ENCODE peak calls at places on chromosomes 5 and 9, in seven cellular contexts. F is mammary epithelial cell, Y is fibroblast of pulmonary artery, G is NB4, K is upper lobe of left lung, X is AG10803, P is epithelial cell of esophagus. O is an unnamed sample.

GRCh38 chr5:6649186-6649585 is 15.9 kb downstream of the SRD5A1 start:
- DNase-seq in P (no peak), G (peak), Y (no peak), F (no peak), X (no peak), K (no peak), O (no peak)

GRCh38 chr9:27475057-27475456 is 49.0 kb upstream of the IFNK start:
- DNase-seq in F (no peak), G (no peak), Y (no peak), P (no peak), X (no peak), K (no peak), O (no peak)

GRCh38 chr5:96048763-96049162 is 87.1 kb upstream of the ELL2 start:
- DNase-seq in K (no peak), P (no peak), G (peak), X (no peak), F (no peak), Y (peak), O (peak)

GRCh38 chr9:9820411-9820810 is 792.4 kb downstream of the PTPRD start:
- DNase-seq in G (no peak), F (no peak), K (no peak), X (no peak), Y (peak), P (no peak), O (no peak)

GRCh38 chr5:35816881-35817521 is 39.7 kb upstream of the IL7R start:
- DNase-seq in K (no peak), Y (no peak), G (no peak), P (peak), F (no peak), X (no peak), O (no peak)

GRCh38 chr5:125412561-125413535 is 666.4 kb upstream of the ZNF608 start:
- DNase-seq in P (peak), Y (peak), X (peak), F (peak), K (peak), G (no peak), O (peak)

GRCh38 chr5:117077142-117077541 is 502.5 kb upstream of the SEMA6A start:
- DNase-seq in X (no peak), K (no peak), G (peak), F (peak), Y (peak), P (peak), O (peak)

GRCh38 chr9:94298949-94299599 is 29.4 kb downstream of the NUTM2F start:
- DNase-seq in K (no peak), G (peak), F (no peak), Y (no peak), P (no peak), X (no peak), O (peak)

GRCh38 chr5:123068368-123068767 is 20.7 kb upstream of the PRDM6 start:
- DNase-seq in X (no peak), K (no peak), F (no peak), Y (no peak), G (no peak), P (no peak), O (no peak)

GRCh38 chr5:147893820-147894219 is 12.5 kb downstream of the C5orf46 start:
- DNase-seq in X (no peak), G (no peak), K (no peak), F (peak), Y (peak), P (peak), O (peak)

GRCh38 chr9:104903609-104904008 is 24.3 kb downstream of the ABCA1 start:
- DNase-seq in G (no peak), P (no peak), Y (no peak), K (no peak), X (no peak), F (no peak), O (peak)

DNA sequence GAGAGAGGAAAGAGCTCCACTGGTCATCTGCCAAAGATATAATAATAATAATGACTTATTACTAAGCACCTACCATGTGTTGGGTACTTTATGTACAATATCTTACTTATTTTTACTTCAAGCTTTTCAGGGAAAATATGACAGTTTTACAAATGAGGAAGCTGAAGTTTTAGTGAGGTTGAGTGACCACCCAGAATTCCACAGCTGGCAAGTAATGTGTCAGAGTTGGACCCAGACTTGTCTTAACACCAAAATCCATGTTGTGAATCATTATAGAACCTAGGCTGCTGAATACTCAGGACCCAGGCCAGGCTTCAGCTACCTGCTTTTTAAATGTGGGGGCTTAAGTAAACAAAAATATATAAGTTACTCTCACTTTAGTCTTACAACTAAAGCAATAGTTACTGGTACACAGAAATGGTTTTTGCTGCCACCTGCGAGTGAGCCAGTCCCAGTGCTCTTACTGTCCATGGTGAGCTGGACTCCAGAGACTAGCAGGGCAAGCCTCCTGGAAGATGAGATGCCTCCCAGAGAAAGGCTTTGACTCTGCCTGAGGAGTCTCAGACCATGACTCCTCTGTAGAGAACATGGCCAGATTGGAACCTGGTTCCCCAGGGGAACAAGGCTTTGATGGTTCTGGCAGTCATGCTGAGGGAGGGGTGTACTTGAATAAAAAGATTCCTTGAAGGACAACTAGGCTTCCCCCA is 29.9 kb downstream of the RUSC2 start:
- DNase-seq in F (no peak), G (peak), P (peak), Y (no peak), X (no peak), K (no peak), O (peak)
- H3K4me3 ChIP-seq in F (no peak), G (no peak), P (no peak), Y (no peak), X (no peak), K (no peak), O (no peak)

DNA sequence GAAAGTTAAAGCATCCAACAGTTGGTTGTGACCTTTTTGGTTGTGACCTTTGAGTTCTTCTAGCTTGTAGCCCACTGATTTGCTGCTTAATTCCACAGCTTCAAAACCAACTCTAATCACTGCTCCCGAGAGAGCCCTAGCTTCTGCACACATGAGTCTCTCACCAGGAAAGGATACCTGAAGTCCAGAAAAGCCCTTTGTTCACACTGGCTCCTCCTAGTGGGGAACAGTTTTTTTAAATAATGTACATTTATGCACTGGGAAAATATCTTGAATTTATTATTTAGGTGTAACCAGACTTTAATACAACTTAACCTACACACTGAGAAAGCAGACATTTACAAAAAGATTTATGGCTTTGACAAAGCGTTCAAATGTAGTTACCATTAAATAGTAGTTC is 120.2 kb upstream of the CCDC152 start:
- DNase-seq in G (peak), P (peak), F (peak), Y (peak), K (no peak), X (no peak), O (peak)
- TF ChIP-seq CTCF in G (peak), P (peak), F (peak), Y (peak), K (no peak), X (peak), O (peak)

GRCh38 chr9:86946712-86947145 is 577 bp downstream of the GAS1 start:
- DNase-seq in X (peak), P (no peak), Y (peak), F (no peak), K (peak), G (peak), O (peak)
- H3K4me3 ChIP-seq in X (peak), P (peak), Y (peak), F (peak), K (peak), G (peak), O (peak)

DNA sequence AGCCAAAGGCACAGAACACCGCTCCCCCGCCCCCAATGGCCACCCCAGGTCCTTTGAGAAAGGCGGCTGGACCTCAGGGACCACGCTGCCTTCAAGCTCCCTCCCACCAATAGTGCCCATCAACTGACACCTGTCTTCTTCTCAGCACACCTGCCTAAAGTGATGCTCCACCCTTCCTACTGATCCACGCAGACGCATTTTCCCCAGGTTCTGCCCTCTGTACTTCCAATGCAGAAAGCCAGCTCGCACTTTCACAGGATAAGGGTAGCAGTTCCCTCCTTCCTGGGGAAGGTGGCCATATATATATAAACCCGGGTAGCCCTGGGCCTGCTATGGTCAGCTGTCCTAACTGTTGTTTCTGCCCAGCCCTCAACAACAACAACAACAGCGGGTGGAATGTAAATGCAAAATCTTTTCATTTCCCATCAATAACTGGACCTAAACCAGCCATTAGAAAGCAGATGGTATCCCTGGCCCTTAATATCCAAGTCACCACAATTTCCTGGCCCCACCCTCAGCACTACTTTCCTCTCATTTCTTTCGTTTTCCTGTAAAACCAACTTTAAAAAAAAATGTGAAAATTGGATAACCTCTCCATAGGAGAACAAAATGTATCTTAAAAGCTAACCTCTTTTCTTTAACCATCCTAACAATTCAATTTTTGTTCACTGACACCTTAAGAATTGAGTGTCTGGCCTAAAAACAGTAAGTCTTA is 1.7 kb downstream of the GOLM1 start:
- DNase-seq in G (no peak), K (no peak), F (no peak), P (no peak), X (no peak), Y (no peak), O (no peak)
- TF ChIP-seq CTCF in G (no peak), K (no peak), F (no peak), P (no peak), X (no peak), Y (no peak), O (no peak)

GRCh38 chr5:66828551-66829421 is 232.6 kb downstream of the MAST4 start:
- DNase-seq in X (peak), K (peak), P (peak), G (no peak), F (peak), Y (peak), O (peak)

GRCh38 chr5:66826263-66826662 is 230.1 kb downstream of the MAST4 start:
- DNase-seq in X (no peak), P (no peak), K (no peak), F (no peak), G (no peak), Y (no peak), O (no peak)

GRCh38 chr5:66826696-66827095 is 230.5 kb downstream of the MAST4 start:
- DNase-seq in X (no peak), K (no peak), F (no peak), P (no peak), Y (no peak), G (no peak), O (no peak)

GRCh38 chr5:66829826-66830225 is 233.6 kb downstream of the MAST4 start:
- DNase-seq in P (peak), X (peak), K (no peak), F (peak), Y (peak), G (no peak), O (peak)

DNA sequence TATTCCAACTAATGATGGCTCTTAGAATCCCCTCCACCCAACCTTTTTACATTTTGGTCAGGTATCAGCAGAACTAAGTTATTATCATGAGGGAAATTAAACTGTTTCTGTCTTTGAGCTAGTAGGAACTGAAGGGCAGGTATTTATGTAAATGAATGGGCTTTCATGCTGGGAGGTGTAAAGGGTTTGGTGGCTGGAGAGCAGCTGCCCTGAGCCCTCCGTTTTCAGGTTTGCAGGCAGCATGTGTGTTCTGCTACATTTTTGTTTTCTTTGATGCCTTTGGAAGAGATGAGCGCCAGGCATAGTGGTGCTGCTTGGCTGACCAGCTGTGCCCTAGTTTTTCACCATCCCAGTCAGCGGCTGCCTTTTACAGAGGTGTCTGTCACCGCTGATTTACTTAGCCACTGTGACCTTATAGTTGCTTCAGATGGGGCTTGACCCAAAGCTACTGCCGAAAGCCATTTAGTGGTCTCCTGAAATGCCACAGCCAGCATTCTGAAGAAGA is 231.9 kb downstream of the MAST4 start:
- DNase-seq in G (no peak), F (no peak), Y (no peak), K (no peak), P (no peak), X (no peak), O (no peak)
- H3K4me3 ChIP-seq in G (no peak), F (peak), Y (peak), K (peak), P (peak), X (peak), O (peak)

GRCh38 chr5:169850407-169850806 is 129.9 kb downstream of the INSYN2B start:
- DNase-seq in F (no peak), X (no peak), Y (no peak), K (no peak), P (no peak), G (peak), O (no peak)
- TF ChIP-seq CTCF in F (no peak), X (peak), Y (peak), K (no peak), P (peak), G (no peak), O (peak)

GRCh38 chr9:133351908-133352634 is 4.1 kb downstream of the RPL7A start:
- DNase-seq in K (no peak), X (peak), P (peak), G (peak), Y (peak), F (peak), O (peak)

GRCh38 chr9:133351526-133351907 is 3.5 kb downstream of the RPL7A start:
- DNase-seq in X (no peak), P (no peak), Y (no peak), F (no peak), K (no peak), G (no peak), O (no peak)

GRCh38 chr9:133348763-133349573 is 950 bp downstream of the RPL7A start:
- DNase-seq in P (no peak), Y (no peak), X (no peak), F (no peak), G (no peak), K (no peak), O (no peak)

GRCh38 chr9:133347985-133348762 is at the start of the genes MED22 and RPL7A:
- DNase-seq in X (peak), Y (peak), K (peak), P (peak), F (peak), G (peak), O (peak)

DNA sequence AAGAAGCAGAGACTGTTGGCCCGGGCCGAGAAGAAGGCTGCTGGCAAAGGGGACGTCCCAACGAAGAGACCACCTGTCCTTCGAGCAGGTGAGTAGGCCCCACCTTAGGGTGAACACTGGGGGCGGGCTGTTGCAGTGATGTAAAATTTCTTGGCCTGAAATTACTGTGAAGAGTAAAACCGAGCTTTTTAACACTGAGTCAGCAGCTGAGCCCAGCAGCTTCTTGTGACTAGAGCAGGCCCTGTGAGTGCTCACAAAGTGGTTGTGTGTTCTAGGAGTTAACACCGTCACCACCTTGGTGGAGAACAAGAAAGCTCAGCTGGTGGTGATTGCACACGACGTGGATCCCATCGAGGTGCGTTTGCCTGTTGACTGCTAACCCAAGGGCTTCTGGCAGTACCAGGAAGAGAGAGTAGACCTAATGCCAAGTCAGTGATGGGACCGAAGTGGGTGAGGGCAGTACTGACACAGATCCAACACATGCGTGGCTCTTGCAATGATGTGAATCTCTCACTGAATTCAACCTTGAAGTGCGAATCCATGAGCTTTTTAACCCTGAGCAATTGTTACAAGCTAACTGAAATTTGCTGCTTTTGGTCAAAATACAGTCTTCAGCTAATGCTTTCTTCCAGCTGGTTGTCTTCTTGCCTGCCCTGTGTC is 2.1 kb downstream of the RPL7A start:
- DNase-seq in K (no peak), F (no peak), X (no peak), G (no peak), Y (no peak), P (no peak), O (no peak)
- H3K4me3 ChIP-seq in K (peak), F (no peak), X (no peak), G (peak), Y (peak), P (peak), O (no peak)